ENCODE peak calls at places on chromosomes 7 and 10, in ten cellular contexts. O is NCI-H1694 treated with DMSO at 0.1 percent for 48 hours; G is B cell; V is AG04450; X is NCI-H1092; B is EL; I is right lobe of liver; Q is activated CD4-positive, CD25-positive, alpha-beta regulatory T cell treated with anti-CD3 and anti-CD28 coated beads, Interleukin-2, amount 50 U/mL, for 72 hours; D is heart right ventricle; M is fibroblast of mammary gland. A is an unnamed sample.

GRCh38 chr10:76946268-76946667 is 691.3 kb downstream of the KCNMA1 start:
- DNase-seq in O (no peak), G (no peak), V (no peak), X (no peak), B (peak), I (no peak), Q (no peak), D (no peak), M (peak), A (no peak)

GRCh38 chr10:81792729-81793128 is 82.3 kb upstream of the NRG3 start:
- DNase-seq in O (no peak), G (no peak), V (no peak), X (no peak), B (no peak), I (no peak), Q (no peak), D (no peak), M (no peak), A (no peak)

GRCh38 chr10:24363070-24363469 is 154.1 kb downstream of the KIAA1217 start:
- DNase-seq in O (no peak), G (no peak), V (no peak), X (no peak), B (peak), I (no peak), Q (no peak), D (no peak), M (peak), A (no peak)

GRCh38 chr10:6667679-6668270 is 87.7 kb upstream of the PRKCQ start:
- DNase-seq in O (no peak), G (no peak), V (no peak), X (no peak), B (peak), I (no peak), Q (no peak), D (no peak), M (peak), A (peak)

GRCh38 chr10:29174389-29174788 is 114.5 kb upstream of the LYZL1 start:
- DNase-seq in O (no peak), G (no peak), V (no peak), X (no peak), B (no peak), I (no peak), Q (no peak), D (no peak), M (peak), A (no peak)

GRCh38 chr10:108691126-108691525 is 1232.2 kb downstream of the XPNPEP1 start:
- DNase-seq in O (no peak), G (no peak), V (no peak), X (no peak), B (no peak), I (no peak), Q (no peak), D (no peak), M (no peak), A (no peak)

GRCh38 chr10:24962998-24963397 is 10.6 kb upstream of the PRTFDC1 start:
- DNase-seq in O (no peak), G (no peak), V (no peak), X (no peak), B (peak), I (no peak), Q (no peak), D (no peak), M (peak), A (no peak)

GRCh38 chr7:100887186-100887954 is 2.1 kb downstream of the UFSP1 start:
- DNase-seq in O (no peak), G (peak), V (no peak), X (no peak), B (no peak), I (no peak), Q (no peak), D (no peak), M (no peak), A (no peak)

GRCh38 chr7:99953649-99954048 is 22.2 kb downstream of the AZGP1 start:
- DNase-seq in O (no peak), G (no peak), V (no peak), X (no peak), B (peak), I (peak), Q (no peak), D (no peak), M (peak), A (no peak)

GRCh38 chr7:2239242-2239641 is 2.8 kb downstream of the MRM2 start:
- DNase-seq in O (no peak), G (no peak), V (no peak), X (no peak), B (no peak), I (no peak), Q (no peak), D (no peak), M (no peak), A (no peak)

GRCh38 chr7:150962743-150963399 is 15.2 kb downstream of the KCNH2 start:
- DNase-seq in O (peak), G (no peak), V (no peak), X (peak), B (peak), I (peak), Q (no peak), D (peak), M (peak), A (peak)

A was measured in HTR-8/SVneo.